ENCODE peak calls at places on chromosomes 12 and 14, in nine cellular contexts. One of them, this sample, is unnamed.

GRCh38 chr14:62187265-62187664 is 425.0 kb downstream of the SNAPC1 start:
- DNase-seq in OCI-M1: no peak
- DNase-seq in GM23338: peak; percentile 38
- DNase-seq in left ventricle myocardium inferior: no peak
- DNase-seq in effector memory CD8-positive, alpha-beta T cell: no peak
- DNase-seq in memory B cell: no peak
- DNase-seq in H9: peak; percentile 52
- DNase-seq in WERI-Rb-1: no peak
- DNase-seq in NCI-H1105: no peak
- DNase-seq in this sample: peak; percentile 85

GRCh38 chr14:24369463-24369862 is 1.5 kb downstream of the NFATC4 start:
- DNase-seq in OCI-M1: no peak
- DNase-seq in GM23338: no peak
- DNase-seq in left ventricle myocardium inferior: no peak
- DNase-seq in effector memory CD8-positive, alpha-beta T cell: no peak
- DNase-seq in memory B cell: no peak
- DNase-seq in H9: no peak
- DNase-seq in WERI-Rb-1: no peak
- DNase-seq in NCI-H1105: no peak
- DNase-seq in this sample: no peak

GRCh38 chr12:101607894-101608293 is 13.1 kb downstream of the MYBPC1 start:
- DNase-seq in OCI-M1: no peak
- DNase-seq in GM23338: no peak
- DNase-seq in left ventricle myocardium inferior: no peak
- DNase-seq in effector memory CD8-positive, alpha-beta T cell: no peak
- DNase-seq in memory B cell: no peak
- DNase-seq in H9: no peak
- DNase-seq in WERI-Rb-1: no peak
- DNase-seq in NCI-H1105: no peak
- DNase-seq in this sample: no peak

GRCh38 chr12:56836800-56837663 is 73.9 kb downstream of the HSD17B6 start:
- DNase-seq in OCI-M1: no peak
- DNase-seq in GM23338: no peak
- DNase-seq in left ventricle myocardium inferior: no peak
- DNase-seq in effector memory CD8-positive, alpha-beta T cell: peak; percentile 3
- DNase-seq in memory B cell: no peak
- DNase-seq in H9: no peak
- DNase-seq in WERI-Rb-1: no peak
- DNase-seq in NCI-H1105: no peak
- DNase-seq in this sample: no peak

GRCh38 chr12:124147579-124147978 is 147.3 kb upstream of the RFLNA start:
- DNase-seq in OCI-M1: no peak
- DNase-seq in GM23338: peak; percentile 62
- DNase-seq in left ventricle myocardium inferior: no peak
- DNase-seq in effector memory CD8-positive, alpha-beta T cell: no peak
- DNase-seq in memory B cell: no peak
- DNase-seq in H9: no peak
- DNase-seq in WERI-Rb-1: no peak
- DNase-seq in NCI-H1105: no peak
- DNase-seq in this sample: no peak

GRCh38 chr12:108214486-108214885 is 85.4 kb downstream of the WSCD2 start:
- DNase-seq in OCI-M1: peak; percentile 39
- DNase-seq in GM23338: peak; percentile 80
- DNase-seq in left ventricle myocardium inferior: peak; percentile 24
- DNase-seq in effector memory CD8-positive, alpha-beta T cell: no peak
- DNase-seq in memory B cell: no peak
- DNase-seq in H9: peak; percentile 63
- DNase-seq in WERI-Rb-1: no peak
- DNase-seq in NCI-H1105: no peak
- DNase-seq in this sample: peak; percentile 74

GRCh38 chr12:127108360-127109215 is 1158.4 kb upstream of the TMEM132C start:
- DNase-seq in OCI-M1: peak; percentile 83
- DNase-seq in GM23338: peak; percentile 59
- DNase-seq in left ventricle myocardium inferior: peak; percentile 36
- DNase-seq in effector memory CD8-positive, alpha-beta T cell: peak; percentile 34
- DNase-seq in memory B cell: no peak
- DNase-seq in H9: peak; percentile 75
- DNase-seq in WERI-Rb-1: peak; percentile 62
- DNase-seq in NCI-H1105: peak; percentile 15
- DNase-seq in this sample: peak; percentile 82

GRCh38 chr14:88098128-88098527 is 93.2 kb downstream of the GPR65 start:
- DNase-seq in OCI-M1: no peak
- DNase-seq in GM23338: no peak
- DNase-seq in left ventricle myocardium inferior: no peak
- DNase-seq in effector memory CD8-positive, alpha-beta T cell: no peak
- DNase-seq in memory B cell: no peak
- DNase-seq in H9: no peak
- DNase-seq in WERI-Rb-1: no peak
- DNase-seq in NCI-H1105: no peak
- DNase-seq in this sample: no peak

GRCh38 chr12:95942106-95942531 is 295 bp downstream of the CCDC38 start:
- DNase-seq in OCI-M1: peak; percentile 26
- DNase-seq in GM23338: peak; percentile 80
- DNase-seq in left ventricle myocardium inferior: no peak
- DNase-seq in effector memory CD8-positive, alpha-beta T cell: no peak
- DNase-seq in memory B cell: no peak
- DNase-seq in H9: no peak
- DNase-seq in WERI-Rb-1: no peak
- DNase-seq in NCI-H1105: peak; percentile 47
- DNase-seq in this sample: no peak

GRCh38 chr12:64611430-64612286 is 1.4 kb downstream of the RASSF3 start:
- DNase-seq in OCI-M1: peak; percentile 79
- DNase-seq in GM23338: no peak
- DNase-seq in left ventricle myocardium inferior: peak; percentile 41
- DNase-seq in effector memory CD8-positive, alpha-beta T cell: no peak
- DNase-seq in memory B cell: no peak
- DNase-seq in H9: no peak
- DNase-seq in WERI-Rb-1: no peak
- DNase-seq in NCI-H1105: no peak
- DNase-seq in this sample: peak; percentile 71

GRCh38 chr12:80752464-80752863 is 35.8 kb downstream of the MYF5 start:
- DNase-seq in OCI-M1: no peak
- DNase-seq in GM23338: no peak
- DNase-seq in left ventricle myocardium inferior: no peak
- DNase-seq in effector memory CD8-positive, alpha-beta T cell: no peak
- DNase-seq in memory B cell: no peak
- DNase-seq in H9: no peak
- DNase-seq in WERI-Rb-1: no peak
- DNase-seq in NCI-H1105: no peak
- DNase-seq in this sample: no peak

This sample was measured in islet precursor cell.